ENCODE peak calls at places on chromosome 19, in eight cellular contexts. One of them, this sample, is unnamed.

GRCh38 chr19:6706633-6706958 is 13.9 kb downstream of the C3 start:
- ATAC-seq in upper lobe of left lung: no peak
- ATAC-seq in GM23338: no peak
- ATAC-seq in HepG2: no peak
- ATAC-seq in K562: no peak
- ATAC-seq in Panc1: no peak
- ATAC-seq in GM12878: no peak
- ATAC-seq in HCT116: no peak
- ATAC-seq in this sample: no peak

GRCh38 chr19:10752913-10753285 is 35.0 kb downstream of the DNM2 start:
- ATAC-seq in GM12878: no peak
- ATAC-seq in HepG2: no peak
- ATAC-seq in upper lobe of left lung: no peak
- ATAC-seq in K562: no peak
- ATAC-seq in GM23338: no peak
- ATAC-seq in Panc1: no peak
- ATAC-seq in HCT116: no peak
- ATAC-seq in this sample: no peak

GRCh38 chr19:49835562-49835961 is 15.4 kb upstream of the PTOV1 start:
- ATAC-seq in Panc1: no peak
- ATAC-seq in upper lobe of left lung: no peak
- ATAC-seq in GM12878: no peak
- ATAC-seq in GM23338: no peak
- ATAC-seq in HepG2: no peak
- ATAC-seq in HCT116: no peak
- ATAC-seq in K562: no peak
- ATAC-seq in this sample: no peak

GRCh38 chr19:30742981-30743380 is 370.8 kb downstream of the ZNF536 start:
- ATAC-seq in K562: no peak
- ATAC-seq in HCT116: no peak
- ATAC-seq in GM12878: no peak
- ATAC-seq in upper lobe of left lung: no peak
- ATAC-seq in Panc1: no peak
- ATAC-seq in HepG2: no peak
- ATAC-seq in GM23338: no peak
- ATAC-seq in this sample: no peak

GRCh38 chr19:6060600-6061391 is 49.5 kb downstream of the RFX2 start:
- ATAC-seq in HCT116: peak
- ATAC-seq in upper lobe of left lung: no peak
- ATAC-seq in GM23338: no peak
- ATAC-seq in HepG2: no peak
- ATAC-seq in K562: peak
- ATAC-seq in GM12878: no peak
- ATAC-seq in Panc1: no peak
- ATAC-seq in this sample: no peak

GRCh38 chr19:44598880-44599279 is 14.5 kb upstream of the IGSF23 start:
- ATAC-seq in HCT116: no peak
- ATAC-seq in upper lobe of left lung: no peak
- ATAC-seq in GM23338: no peak
- ATAC-seq in GM12878: no peak
- ATAC-seq in Panc1: no peak
- ATAC-seq in HepG2: no peak
- ATAC-seq in K562: peak
- ATAC-seq in this sample: no peak

GRCh38 chr19:40139533-40140287 is 49.0 kb upstream of the ZNF780A start:
- ATAC-seq in HepG2: no peak
- ATAC-seq in Panc1: peak
- ATAC-seq in GM23338: peak
- ATAC-seq in K562: peak
- ATAC-seq in HCT116: peak
- ATAC-seq in GM12878: peak
- ATAC-seq in upper lobe of left lung: peak
- ATAC-seq in this sample: no peak

GRCh38 chr19:50981587-50982146 is 2.0 kb downstream of the KLK7 start:
- ATAC-seq in GM23338: no peak
- ATAC-seq in HCT116: no peak
- ATAC-seq in Panc1: peak
- ATAC-seq in K562: peak
- ATAC-seq in HepG2: no peak
- ATAC-seq in GM12878: no peak
- ATAC-seq in upper lobe of left lung: no peak
- ATAC-seq in this sample: no peak

GRCh38 chr19:35495107-35496064 is 5.1 kb upstream of the KRTDAP start:
- ATAC-seq in GM12878: peak
- ATAC-seq in HCT116: peak
- ATAC-seq in K562: peak
- ATAC-seq in GM23338: peak
- ATAC-seq in HepG2: peak
- ATAC-seq in upper lobe of left lung: peak
- ATAC-seq in Panc1: peak
- ATAC-seq in this sample: peak

GRCh38 chr19:29812080-29812880 is 489 bp downstream of the CCNE1 start:
- ATAC-seq in GM12878: no peak
- ATAC-seq in HepG2: peak
- ATAC-seq in HCT116: peak
- ATAC-seq in K562: no peak
- ATAC-seq in Panc1: peak
- ATAC-seq in GM23338: peak
- ATAC-seq in upper lobe of left lung: no peak
- ATAC-seq in this sample: no peak

GRCh38 chr19:42628411-42629135 is 33.8 kb upstream of the CEACAM8 start:
- ATAC-seq in HCT116: no peak
- ATAC-seq in Panc1: no peak
- ATAC-seq in upper lobe of left lung: no peak
- ATAC-seq in GM12878: peak
- ATAC-seq in GM23338: no peak
- ATAC-seq in HepG2: no peak
- ATAC-seq in K562: no peak
- ATAC-seq in this sample: no peak

GRCh38 chr19:38759590-38760003 is 13.7 kb downstream of the LGALS7 start:
- ATAC-seq in K562: no peak
- ATAC-seq in GM23338: no peak
- ATAC-seq in HepG2: peak
- ATAC-seq in GM12878: no peak
- ATAC-seq in HCT116: no peak
- ATAC-seq in upper lobe of left lung: peak
- ATAC-seq in Panc1: no peak
- ATAC-seq in this sample: no peak

GRCh38 chr19:58317481-58318072 is 9.2 kb upstream of the ZSCAN22 start:
- ATAC-seq in HepG2: no peak
- ATAC-seq in K562: peak
- ATAC-seq in Panc1: peak
- ATAC-seq in upper lobe of left lung: peak
- ATAC-seq in GM12878: peak
- ATAC-seq in GM23338: peak
- ATAC-seq in HCT116: peak
- ATAC-seq in this sample: no peak

GRCh38 chr19:38441660-38442348 is 8.3 kb downstream of the RYR1 start:
- ATAC-seq in K562: peak
- ATAC-seq in HCT116: peak
- ATAC-seq in GM23338: peak
- ATAC-seq in GM12878: peak
- ATAC-seq in Panc1: peak
- ATAC-seq in HepG2: peak
- ATAC-seq in upper lobe of left lung: no peak
- ATAC-seq in this sample: no peak

GRCh38 chr19:33734913-33735312 is 61.8 kb upstream of the KCTD15 start:
- ATAC-seq in GM23338: no peak
- ATAC-seq in GM12878: no peak
- ATAC-seq in HepG2: no peak
- ATAC-seq in K562: no peak
- ATAC-seq in upper lobe of left lung: no peak
- ATAC-seq in Panc1: no peak
- ATAC-seq in HCT116: no peak
- ATAC-seq in this sample: no peak

GRCh38 chr19:6533746-6534418 is 3.1 kb downstream of the TNFSF9 start:
- ATAC-seq in upper lobe of left lung: no peak
- ATAC-seq in GM12878: no peak
- ATAC-seq in GM23338: peak
- ATAC-seq in K562: no peak
- ATAC-seq in HCT116: no peak
- ATAC-seq in HepG2: no peak
- ATAC-seq in Panc1: no peak
- ATAC-seq in this sample: no peak

GRCh38 chr19:38666662-38667448 is 19.4 kb downstream of the ACTN4 start:
- ATAC-seq in K562: no peak
- ATAC-seq in HepG2: no peak
- ATAC-seq in GM12878: peak
- ATAC-seq in upper lobe of left lung: peak
- ATAC-seq in GM23338: peak
- ATAC-seq in Panc1: peak
- ATAC-seq in HCT116: no peak
- ATAC-seq in this sample: peak

DNA sequence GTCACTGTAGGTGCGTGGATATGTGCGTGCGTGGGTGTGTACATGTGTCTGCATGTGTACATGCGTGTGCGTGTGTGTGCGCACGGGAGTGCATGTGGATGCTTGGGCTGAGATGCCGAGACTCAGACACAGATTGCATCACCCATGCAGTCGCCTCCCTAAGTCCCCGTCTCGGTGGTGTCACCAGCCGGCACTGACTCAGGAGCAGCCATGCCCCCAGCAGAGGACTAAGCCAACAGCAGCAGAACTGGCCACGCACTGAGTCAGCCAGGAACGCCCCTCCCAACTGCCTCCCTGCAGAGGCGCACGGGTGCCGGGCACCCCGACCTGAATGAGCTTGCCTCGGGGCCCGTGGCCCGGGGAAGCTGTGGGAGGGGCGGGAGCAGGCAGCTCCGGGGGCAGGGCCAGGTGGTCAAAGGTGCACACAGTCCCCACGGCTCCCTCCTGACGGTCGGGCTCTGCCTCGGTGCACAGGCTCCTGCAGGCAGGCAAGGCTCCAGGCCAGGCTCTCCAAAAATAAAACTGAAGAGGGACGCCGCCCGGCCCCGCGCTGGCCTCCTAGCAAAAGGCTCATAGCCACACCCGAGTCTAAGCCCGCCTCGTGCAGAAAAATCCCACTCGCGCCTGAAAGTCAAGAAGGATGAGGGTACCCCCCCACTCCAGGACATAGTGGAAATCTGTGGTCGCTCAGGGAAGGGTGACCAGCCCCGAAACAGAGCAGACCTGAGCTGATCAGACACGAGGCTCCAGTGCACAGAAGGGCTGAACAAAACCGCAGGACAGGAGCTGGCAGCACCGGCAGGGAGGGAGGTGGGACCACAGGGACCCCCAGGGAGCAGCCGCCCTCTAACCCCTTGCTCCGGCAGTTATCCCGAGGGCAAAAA is 49.2 kb downstream of the GADD45B start:
- ATAC-seq in upper lobe of left lung: peak
- ATAC-seq in Panc1: peak
- ATAC-seq in GM23338: peak
- ATAC-seq in HepG2: peak
- ATAC-seq in K562: peak
- ATAC-seq in HCT116: peak
- ATAC-seq in GM12878: peak
- ATAC-seq in this sample: peak
- H3K4me3 ChIP-seq in upper lobe of left lung: no peak
- H3K4me3 ChIP-seq in Panc1: peak
- H3K4me3 ChIP-seq in GM23338: no peak
- H3K4me3 ChIP-seq in HepG2: peak
- H3K4me3 ChIP-seq in K562: peak
- H3K4me3 ChIP-seq in HCT116: peak
- H3K4me3 ChIP-seq in GM12878: no peak
- H3K4me3 ChIP-seq in this sample: peak

GRCh38 chr19:4028334-4029246 is 21.1 kb downstream of the PIAS4 start:
- ATAC-seq in Panc1: no peak
- ATAC-seq in HCT116: no peak
- ATAC-seq in GM12878: no peak
- ATAC-seq in upper lobe of left lung: no peak
- ATAC-seq in K562: no peak
- ATAC-seq in HepG2: no peak
- ATAC-seq in GM23338: no peak
- ATAC-seq in this sample: no peak
- TF ChIP-seq POLR2AphosphoS5 in Panc1: no peak
- TF ChIP-seq POLR2AphosphoS5 in HCT116: no peak
- TF ChIP-seq POLR2AphosphoS5 in GM12878: no peak
- TF ChIP-seq POLR2AphosphoS5 in upper lobe of left lung: no peak
- TF ChIP-seq POLR2AphosphoS5 in K562: no peak
- TF ChIP-seq POLR2AphosphoS5 in HepG2: no peak
- TF ChIP-seq POLR2AphosphoS5 in GM23338: no peak
- TF ChIP-seq POLR2AphosphoS5 in this sample: no peak

DNA sequence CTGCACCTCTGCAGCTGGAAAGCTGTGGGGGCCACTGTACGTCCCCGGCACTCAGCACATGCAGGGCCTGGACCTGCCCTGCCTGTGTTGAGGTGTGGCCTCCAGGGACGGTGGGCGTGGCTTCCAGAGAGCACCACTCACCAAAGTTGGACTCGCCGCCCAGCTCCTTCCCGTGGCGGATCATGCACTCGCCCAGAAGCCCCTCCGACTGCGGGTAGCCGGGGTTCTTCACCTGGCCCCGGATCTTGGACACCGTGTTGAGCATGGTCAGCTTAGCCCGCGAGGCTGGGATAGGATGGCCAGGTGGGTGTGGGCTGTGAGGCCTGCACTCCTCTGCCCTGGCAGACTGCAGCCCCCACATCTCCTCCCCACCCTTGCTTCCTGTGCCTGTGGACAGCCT is 22.0 kb downstream of the MPND start:
- ATAC-seq in GM12878: no peak
- ATAC-seq in GM23338: no peak
- ATAC-seq in upper lobe of left lung: no peak
- ATAC-seq in HepG2: no peak
- ATAC-seq in Panc1: no peak
- ATAC-seq in K562: no peak
- ATAC-seq in HCT116: no peak
- ATAC-seq in this sample: no peak
- H3K4me3 ChIP-seq in GM12878: no peak
- H3K4me3 ChIP-seq in GM23338: no peak
- H3K4me3 ChIP-seq in upper lobe of left lung: no peak
- H3K4me3 ChIP-seq in HepG2: no peak
- H3K4me3 ChIP-seq in Panc1: no peak
- H3K4me3 ChIP-seq in K562: no peak
- H3K4me3 ChIP-seq in HCT116: no peak
- H3K4me3 ChIP-seq in this sample: no peak

DNA sequence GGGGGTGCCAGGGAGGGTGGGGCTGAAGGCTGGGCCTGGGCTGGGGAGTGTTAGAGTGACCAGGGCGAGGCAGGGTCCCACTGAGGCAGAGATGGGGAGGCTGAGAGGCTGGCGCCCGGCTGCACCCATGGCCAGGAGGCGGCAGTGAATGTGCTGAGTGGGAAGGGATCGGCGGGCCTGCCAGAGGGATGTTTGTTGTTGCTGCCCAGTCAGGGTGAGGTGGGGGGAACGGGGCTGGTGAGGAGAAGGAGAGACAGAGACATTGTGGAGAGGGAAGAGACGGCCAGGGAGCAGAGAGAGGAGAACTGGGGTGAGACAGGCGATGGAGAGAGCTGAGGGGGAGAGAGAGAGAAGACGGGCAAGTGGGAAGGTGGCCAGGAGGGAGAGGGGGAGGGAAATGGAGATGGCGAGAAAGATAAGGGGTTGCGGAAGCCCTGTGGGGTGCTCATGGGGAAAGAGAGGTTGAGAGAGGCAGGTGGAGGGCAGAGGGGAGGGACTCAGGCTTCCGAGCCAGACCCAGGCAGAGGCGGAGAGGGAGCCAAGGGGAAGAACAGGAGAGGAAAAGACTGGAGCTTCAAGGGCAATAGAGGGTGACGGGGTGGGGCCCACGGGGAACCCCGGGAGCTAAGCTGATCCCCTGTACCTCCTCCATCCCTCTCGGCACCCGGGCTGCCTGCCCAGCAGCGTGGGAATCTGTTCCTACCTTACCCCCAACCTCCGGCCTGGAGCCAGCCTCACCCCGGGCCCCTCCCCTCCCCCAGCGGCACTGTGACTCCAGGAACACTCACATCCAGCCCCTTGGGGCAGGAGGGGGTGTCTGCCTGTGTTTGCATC is 690 bp upstream of the B3GNT8 start:
- ATAC-seq in Panc1: peak
- ATAC-seq in HCT116: no peak
- ATAC-seq in K562: peak
- ATAC-seq in GM23338: peak
- ATAC-seq in upper lobe of left lung: peak
- ATAC-seq in HepG2: peak
- ATAC-seq in GM12878: peak
- ATAC-seq in this sample: peak
- TF ChIP-seq POLR2AphosphoS5 in Panc1: no peak
- TF ChIP-seq POLR2AphosphoS5 in HCT116: no peak
- TF ChIP-seq POLR2AphosphoS5 in K562: peak
- TF ChIP-seq POLR2AphosphoS5 in GM23338: no peak
- TF ChIP-seq POLR2AphosphoS5 in upper lobe of left lung: no peak
- TF ChIP-seq POLR2AphosphoS5 in HepG2: no peak
- TF ChIP-seq POLR2AphosphoS5 in GM12878: no peak
- TF ChIP-seq POLR2AphosphoS5 in this sample: no peak

This sample was measured in gastroesophageal sphincter.